ENCODE peak calls at places on chromosome 18, in five cellular contexts. W is fibroblast of pulmonary artery; Q is stimulated activated CD4-positive, alpha-beta T cell treated with anti-CD3 and anti-CD28 coated beads, Interleukin-12 subunit alpha, Interleukin-12 subunit beta, amount 100 ng/mL, for 24 hours; Y is effector CD8-positive, alpha-beta T cell; A is ecto neural progenitor cell. H is an unnamed sample.
A peak's percentile ranks its signal among the peaks of the same experiment; 100 is the strongest.

GRCh38 chr18:56962322-56962721 is 184.6 kb upstream of the BOD1L2 start:
- DNase-seq in Y (no peak), A (no peak), W (no peak), Q (no peak), H (no peak)

GRCh38 chr18:67199993-67200617 is 316.4 kb downstream of the DSEL start:
- DNase-seq in A (no peak), W (peak; percentile 83), Y (no peak), Q (no peak), H (peak; percentile 25)

GRCh38 chr18:22559414-22560282 is 141.9 kb upstream of the CTAGE1 start:
- DNase-seq in Q (no peak), A (peak; percentile 78), W (peak; percentile 79), Y (no peak), H (peak; percentile 28)

GRCh38 chr18:43405097-43405496 is 127.8 kb upstream of the SYT4 start:
- DNase-seq in Q (no peak), Y (no peak), A (no peak), W (peak; percentile 3), H (no peak)

GRCh38 chr18:48675912-48676311 is 137.1 kb downstream of the CTIF start:
- DNase-seq in W (no peak), A (no peak), Q (no peak), Y (no peak), H (no peak)

GRCh38 chr18:58369616-58370015 is 259.3 kb downstream of the ALPK2 start:
- DNase-seq in Q (no peak), A (peak; percentile 29), W (no peak), Y (no peak), H (no peak)

GRCh38 chr18:35296079-35296478 is 6.0 kb upstream of the ZSCAN30 start:
- DNase-seq in Y (no peak), A (no peak), W (no peak), Q (no peak), H (no peak)

GRCh38 chr18:79258447-79258846 is 137.3 kb upstream of the NFATC1 start:
- DNase-seq in Y (no peak), A (no peak), W (no peak), Q (no peak), H (no peak)

H was measured in RWPE1.